ENCODE peak calls at places on chromosomes 6 and 20, in ten cellular contexts. One of them, this sample, is unnamed.

GRCh38 chr6:160154471-160154870 is 32.9 kb downstream of the SLC22A1 start:
- DNase-seq in HEK293T: no peak
- DNase-seq in NCI-H2029: no peak
- DNase-seq in heart left ventricle: no peak
- DNase-seq in MV-4-11: no peak
- DNase-seq in D341Med: no peak
- DNase-seq in left ventricle myocardium inferior: no peak
- DNase-seq in left cardiac atrium: no peak
- DNase-seq in H1: no peak
- DNase-seq in EH: no peak
- DNase-seq in this sample: no peak

GRCh38 chr20:38842017-38842416 is 36.5 kb downstream of the PPP1R16B start:
- DNase-seq in left cardiac atrium: no peak
- DNase-seq in HEK293T: no peak
- DNase-seq in EH: no peak
- DNase-seq in D341Med: no peak
- DNase-seq in heart left ventricle: no peak
- DNase-seq in H1: no peak
- DNase-seq in NCI-H2029: no peak
- DNase-seq in MV-4-11: peak
- DNase-seq in left ventricle myocardium inferior: no peak
- DNase-seq in this sample: peak

GRCh38 chr20:24051160-24051559 is 62.6 kb upstream of the GGTLC1 start:
- DNase-seq in heart left ventricle: no peak
- DNase-seq in left cardiac atrium: no peak
- DNase-seq in left ventricle myocardium inferior: no peak
- DNase-seq in EH: no peak
- DNase-seq in MV-4-11: no peak
- DNase-seq in NCI-H2029: no peak
- DNase-seq in D341Med: no peak
- DNase-seq in H1: no peak
- DNase-seq in HEK293T: no peak
- DNase-seq in this sample: no peak

GRCh38 chr20:52801628-52802006 is 170.5 kb upstream of the TSHZ2 start:
- DNase-seq in EH: no peak
- DNase-seq in HEK293T: no peak
- DNase-seq in D341Med: peak
- DNase-seq in NCI-H2029: no peak
- DNase-seq in MV-4-11: no peak
- DNase-seq in left ventricle myocardium inferior: peak
- DNase-seq in heart left ventricle: peak
- DNase-seq in H1: no peak
- DNase-seq in left cardiac atrium: peak
- DNase-seq in this sample: no peak

GRCh38 chr20:14522595-14522994 is 185.2 kb upstream of the FLRT3 start:
- DNase-seq in D341Med: no peak
- DNase-seq in left cardiac atrium: no peak
- DNase-seq in NCI-H2029: no peak
- DNase-seq in HEK293T: no peak
- DNase-seq in MV-4-11: no peak
- DNase-seq in H1: no peak
- DNase-seq in EH: no peak
- DNase-seq in left ventricle myocardium inferior: no peak
- DNase-seq in heart left ventricle: no peak
- DNase-seq in this sample: no peak

GRCh38 chr6:158853072-158853871 is 34.1 kb upstream of the EZR start:
- DNase-seq in EH: peak
- DNase-seq in MV-4-11: peak
- DNase-seq in H1: peak
- DNase-seq in D341Med: no peak
- DNase-seq in left cardiac atrium: peak
- DNase-seq in HEK293T: peak
- DNase-seq in left ventricle myocardium inferior: peak
- DNase-seq in heart left ventricle: no peak
- DNase-seq in NCI-H2029: peak
- DNase-seq in this sample: peak

GRCh38 chr6:14337157-14337556 is 219.6 kb downstream of the CD83 start:
- DNase-seq in D341Med: no peak
- DNase-seq in heart left ventricle: no peak
- DNase-seq in NCI-H2029: no peak
- DNase-seq in left cardiac atrium: no peak
- DNase-seq in HEK293T: no peak
- DNase-seq in MV-4-11: peak
- DNase-seq in EH: no peak
- DNase-seq in left ventricle myocardium inferior: no peak
- DNase-seq in H1: no peak
- DNase-seq in this sample: no peak

GRCh38 chr6:47165918-47166317 is 123.8 kb upstream of the ADGRF1 start:
- DNase-seq in heart left ventricle: no peak
- DNase-seq in D341Med: no peak
- DNase-seq in H1: no peak
- DNase-seq in left cardiac atrium: no peak
- DNase-seq in MV-4-11: peak
- DNase-seq in EH: peak
- DNase-seq in HEK293T: no peak
- DNase-seq in left ventricle myocardium inferior: no peak
- DNase-seq in NCI-H2029: no peak
- DNase-seq in this sample: no peak

GRCh38 chr6:46368137-46368536 is 123.1 kb downstream of the RCAN2 start:
- DNase-seq in D341Med: no peak
- DNase-seq in MV-4-11: no peak
- DNase-seq in heart left ventricle: no peak
- DNase-seq in HEK293T: no peak
- DNase-seq in NCI-H2029: no peak
- DNase-seq in left ventricle myocardium inferior: no peak
- DNase-seq in EH: no peak
- DNase-seq in left cardiac atrium: no peak
- DNase-seq in H1: no peak
- DNase-seq in this sample: no peak

GRCh38 chr6:132907231-132907630 is 92.9 kb downstream of the RPS12 start:
- DNase-seq in EH: no peak
- DNase-seq in NCI-H2029: no peak
- DNase-seq in MV-4-11: no peak
- DNase-seq in HEK293T: no peak
- DNase-seq in D341Med: no peak
- DNase-seq in left cardiac atrium: no peak
- DNase-seq in heart left ventricle: no peak
- DNase-seq in H1: no peak
- DNase-seq in left ventricle myocardium inferior: no peak
- DNase-seq in this sample: no peak

GRCh38 chr6:152698692-152699091 is 995 bp downstream of the MYCT1 start:
- DNase-seq in H1: no peak
- DNase-seq in left ventricle myocardium inferior: no peak
- DNase-seq in EH: no peak
- DNase-seq in D341Med: no peak
- DNase-seq in HEK293T: no peak
- DNase-seq in NCI-H2029: no peak
- DNase-seq in left cardiac atrium: no peak
- DNase-seq in MV-4-11: no peak
- DNase-seq in heart left ventricle: no peak
- DNase-seq in this sample: no peak

GRCh38 chr6:38818691-38819090 is 103.6 kb downstream of the DNAH8 start:
- DNase-seq in D341Med: no peak
- DNase-seq in EH: no peak
- DNase-seq in NCI-H2029: no peak
- DNase-seq in MV-4-11: no peak
- DNase-seq in heart left ventricle: no peak
- DNase-seq in left cardiac atrium: no peak
- DNase-seq in HEK293T: no peak
- DNase-seq in left ventricle myocardium inferior: no peak
- DNase-seq in H1: no peak
- DNase-seq in this sample: no peak

GRCh38 chr6:49151461-49151860 is 311.6 kb downstream of the MMUT start:
- DNase-seq in HEK293T: no peak
- DNase-seq in left ventricle myocardium inferior: no peak
- DNase-seq in D341Med: no peak
- DNase-seq in left cardiac atrium: no peak
- DNase-seq in EH: no peak
- DNase-seq in MV-4-11: no peak
- DNase-seq in NCI-H2029: no peak
- DNase-seq in heart left ventricle: no peak
- DNase-seq in H1: no peak
- DNase-seq in this sample: no peak

GRCh38 chr6:137927777-137928218 is 60.7 kb downstream of the TNFAIP3 start:
- DNase-seq in EH: peak
- DNase-seq in H1: no peak
- DNase-seq in heart left ventricle: no peak
- DNase-seq in MV-4-11: peak
- DNase-seq in D341Med: no peak
- DNase-seq in HEK293T: no peak
- DNase-seq in left ventricle myocardium inferior: no peak
- DNase-seq in left cardiac atrium: no peak
- DNase-seq in NCI-H2029: no peak
- DNase-seq in this sample: peak

GRCh38 chr20:60510356-60510755 is 552.1 kb downstream of the CDH26 start:
- DNase-seq in EH: no peak
- DNase-seq in left cardiac atrium: no peak
- DNase-seq in NCI-H2029: no peak
- DNase-seq in MV-4-11: no peak
- DNase-seq in left ventricle myocardium inferior: no peak
- DNase-seq in heart left ventricle: no peak
- DNase-seq in H1: no peak
- DNase-seq in D341Med: no peak
- DNase-seq in HEK293T: no peak
- DNase-seq in this sample: no peak

GRCh38 chr6:116925088-116925794 is 48.2 kb downstream of the RFX6 start:
- DNase-seq in EH: no peak
- DNase-seq in left ventricle myocardium inferior: no peak
- DNase-seq in MV-4-11: no peak
- DNase-seq in H1: no peak
- DNase-seq in heart left ventricle: peak
- DNase-seq in D341Med: no peak
- DNase-seq in NCI-H2029: no peak
- DNase-seq in HEK293T: no peak
- DNase-seq in left cardiac atrium: no peak
- DNase-seq in this sample: no peak

GRCh38 chr6:169370054-169370453 is 116.4 kb upstream of the THBS2 start:
- DNase-seq in H1: no peak
- DNase-seq in HEK293T: no peak
- DNase-seq in MV-4-11: no peak
- DNase-seq in left cardiac atrium: no peak
- DNase-seq in NCI-H2029: no peak
- DNase-seq in EH: no peak
- DNase-seq in left ventricle myocardium inferior: no peak
- DNase-seq in heart left ventricle: no peak
- DNase-seq in D341Med: no peak
- DNase-seq in this sample: no peak

GRCh38 chr6:137495652-137496391 is 1.6 kb upstream of the OLIG3 start:
- DNase-seq in D341Med: peak
- DNase-seq in left ventricle myocardium inferior: no peak
- DNase-seq in left cardiac atrium: no peak
- DNase-seq in MV-4-11: no peak
- DNase-seq in heart left ventricle: no peak
- DNase-seq in NCI-H2029: no peak
- DNase-seq in EH: no peak
- DNase-seq in H1: peak
- DNase-seq in HEK293T: no peak
- DNase-seq in this sample: no peak

GRCh38 chr6:160992323-160993314 is 1.1 kb downstream of the MAP3K4 start:
- DNase-seq in D341Med: peak
- DNase-seq in left cardiac atrium: peak
- DNase-seq in heart left ventricle: no peak
- DNase-seq in HEK293T: peak
- DNase-seq in left ventricle myocardium inferior: peak
- DNase-seq in MV-4-11: peak
- DNase-seq in H1: peak
- DNase-seq in NCI-H2029: peak
- DNase-seq in EH: peak
- DNase-seq in this sample: peak

GRCh38 chr6:106787327-106788196 is 158.2 kb downstream of the QRSL1 start:
- DNase-seq in left cardiac atrium: no peak
- DNase-seq in H1: no peak
- DNase-seq in MV-4-11: no peak
- DNase-seq in NCI-H2029: no peak
- DNase-seq in HEK293T: no peak
- DNase-seq in heart left ventricle: no peak
- DNase-seq in D341Med: no peak
- DNase-seq in EH: no peak
- DNase-seq in left ventricle myocardium inferior: no peak
- DNase-seq in this sample: no peak

GRCh38 chr6:44094403-44095242 is 32.6 kb downstream of the MRPL14 start:
- DNase-seq in EH: no peak
- DNase-seq in H1: no peak
- DNase-seq in heart left ventricle: no peak
- DNase-seq in HEK293T: no peak
- DNase-seq in left ventricle myocardium inferior: no peak
- DNase-seq in NCI-H2029: no peak
- DNase-seq in D341Med: no peak
- DNase-seq in MV-4-11: no peak
- DNase-seq in left cardiac atrium: no peak
- DNase-seq in this sample: no peak

GRCh38 chr6:121847806-121848522 is 412.5 kb downstream of the GJA1 start:
- DNase-seq in NCI-H2029: no peak
- DNase-seq in MV-4-11: no peak
- DNase-seq in left cardiac atrium: no peak
- DNase-seq in HEK293T: no peak
- DNase-seq in D341Med: peak
- DNase-seq in heart left ventricle: peak
- DNase-seq in H1: no peak
- DNase-seq in EH: no peak
- DNase-seq in left ventricle myocardium inferior: no peak
- DNase-seq in this sample: no peak

GRCh38 chr6:39086294-39086693 is 28.7 kb downstream of the SAYSD1 start:
- DNase-seq in NCI-H2029: no peak
- DNase-seq in EH: no peak
- DNase-seq in left cardiac atrium: no peak
- DNase-seq in MV-4-11: peak
- DNase-seq in HEK293T: no peak
- DNase-seq in heart left ventricle: no peak
- DNase-seq in D341Med: no peak
- DNase-seq in H1: no peak
- DNase-seq in left ventricle myocardium inferior: no peak
- DNase-seq in this sample: no peak

GRCh38 chr6:30690403-30691207 is at the start of gene NRM:
- DNase-seq in MV-4-11: peak
- DNase-seq in left cardiac atrium: peak
- DNase-seq in H1: peak
- DNase-seq in D341Med: peak
- DNase-seq in heart left ventricle: peak
- DNase-seq in NCI-H2029: peak
- DNase-seq in EH: peak
- DNase-seq in left ventricle myocardium inferior: peak
- DNase-seq in HEK293T: peak
- DNase-seq in this sample: peak

GRCh38 chr6:142819603-142820335 is 125.2 kb downstream of the HIVEP2 start:
- DNase-seq in left cardiac atrium: no peak
- DNase-seq in D341Med: no peak
- DNase-seq in MV-4-11: peak
- DNase-seq in left ventricle myocardium inferior: no peak
- DNase-seq in heart left ventricle: no peak
- DNase-seq in H1: no peak
- DNase-seq in NCI-H2029: peak
- DNase-seq in HEK293T: no peak
- DNase-seq in EH: peak
- DNase-seq in this sample: peak

GRCh38 chr20:52410182-52410647 is 218.6 kb upstream of the ZFP64 start:
- DNase-seq in left ventricle myocardium inferior: no peak
- DNase-seq in D341Med: no peak
- DNase-seq in NCI-H2029: no peak
- DNase-seq in HEK293T: no peak
- DNase-seq in left cardiac atrium: peak
- DNase-seq in heart left ventricle: no peak
- DNase-seq in EH: peak
- DNase-seq in MV-4-11: peak
- DNase-seq in H1: no peak
- DNase-seq in this sample: peak